ENCODE peak calls at places on chromosome 2, in nine cellular contexts. One of them, this sample, is unnamed.

GRCh38 chr2:603869-604268 is 73.3 kb downstream of the TMEM18 start:
- DNase-seq in WERI-Rb-1: no peak
- DNase-seq in neural progenitor cell: no peak
- DNase-seq in HTR-8/SVneo: no peak
- DNase-seq in cardiac muscle cell: no peak
- DNase-seq in T1000: no peak
- DNase-seq in T-helper 9 cell: no peak
- DNase-seq in NCI-H460: no peak
- DNase-seq in KG1: no peak
- DNase-seq in this sample: no peak

GRCh38 chr2:217162533-217162932 is 302.7 kb upstream of the TNP1 start:
- DNase-seq in cardiac muscle cell: no peak
- DNase-seq in T1000: peak; percentile 42
- DNase-seq in HTR-8/SVneo: peak; percentile 43
- DNase-seq in KG1: no peak
- DNase-seq in NCI-H460: peak; percentile 32
- DNase-seq in WERI-Rb-1: no peak
- DNase-seq in T-helper 9 cell: no peak
- DNase-seq in neural progenitor cell: peak; percentile 19
- DNase-seq in this sample: peak; percentile 43

GRCh38 chr2:163736433-163737168 is 793 bp upstream of the FIGN start:
- DNase-seq in KG1: no peak
- DNase-seq in NCI-H460: no peak
- DNase-seq in T1000: peak; percentile 45
- DNase-seq in WERI-Rb-1: peak; percentile 78
- DNase-seq in T-helper 9 cell: no peak
- DNase-seq in neural progenitor cell: peak; percentile 92
- DNase-seq in cardiac muscle cell: peak; percentile 79
- DNase-seq in HTR-8/SVneo: peak; percentile 55
- DNase-seq in this sample: no peak

GRCh38 chr2:179677148-179677688 is 184.2 kb downstream of the ZNF385B start:
- DNase-seq in WERI-Rb-1: no peak
- DNase-seq in HTR-8/SVneo: no peak
- DNase-seq in NCI-H460: no peak
- DNase-seq in KG1: no peak
- DNase-seq in cardiac muscle cell: peak; percentile 48
- DNase-seq in T1000: no peak
- DNase-seq in neural progenitor cell: no peak
- DNase-seq in T-helper 9 cell: no peak
- DNase-seq in this sample: no peak

GRCh38 chr2:69221960-69222751 is 164.9 kb downstream of the GFPT1 start:
- DNase-seq in HTR-8/SVneo: no peak
- DNase-seq in cardiac muscle cell: no peak
- DNase-seq in T1000: peak; percentile 23
- DNase-seq in NCI-H460: no peak
- DNase-seq in neural progenitor cell: no peak
- DNase-seq in WERI-Rb-1: no peak
- DNase-seq in KG1: no peak
- DNase-seq in T-helper 9 cell: no peak
- DNase-seq in this sample: no peak

GRCh38 chr2:35522434-35522833 is 833.1 kb upstream of the CRIM1 start:
- DNase-seq in WERI-Rb-1: no peak
- DNase-seq in cardiac muscle cell: no peak
- DNase-seq in T1000: no peak
- DNase-seq in T-helper 9 cell: no peak
- DNase-seq in KG1: no peak
- DNase-seq in HTR-8/SVneo: no peak
- DNase-seq in NCI-H460: no peak
- DNase-seq in neural progenitor cell: peak; percentile 29
- DNase-seq in this sample: no peak

GRCh38 chr2:10048501-10049171 is 5.3 kb downstream of the KLF11 start:
- DNase-seq in neural progenitor cell: peak; percentile 67
- DNase-seq in HTR-8/SVneo: peak; percentile 62
- DNase-seq in KG1: no peak
- DNase-seq in T1000: no peak
- DNase-seq in cardiac muscle cell: peak; percentile 66
- DNase-seq in NCI-H460: peak; percentile 46
- DNase-seq in T-helper 9 cell: no peak
- DNase-seq in WERI-Rb-1: no peak
- DNase-seq in this sample: peak; percentile 10

GRCh38 chr2:105675841-105676240 is 68.9 kb upstream of the NCK2 start:
- DNase-seq in NCI-H460: no peak
- DNase-seq in WERI-Rb-1: no peak
- DNase-seq in cardiac muscle cell: no peak
- DNase-seq in HTR-8/SVneo: no peak
- DNase-seq in T-helper 9 cell: no peak
- DNase-seq in KG1: no peak
- DNase-seq in T1000: no peak
- DNase-seq in neural progenitor cell: peak; percentile 37
- DNase-seq in this sample: no peak

GRCh38 chr2:201532686-201533304 is 81.3 kb downstream of the STRADB start:
- DNase-seq in cardiac muscle cell: no peak
- DNase-seq in T1000: peak; percentile 49
- DNase-seq in T-helper 9 cell: no peak
- DNase-seq in WERI-Rb-1: no peak
- DNase-seq in neural progenitor cell: no peak
- DNase-seq in HTR-8/SVneo: peak; percentile 26
- DNase-seq in KG1: no peak
- DNase-seq in NCI-H460: no peak
- DNase-seq in this sample: peak; percentile 90

GRCh38 chr2:173545364-173545734 is 190.7 kb downstream of the CDCA7 start:
- DNase-seq in cardiac muscle cell: no peak
- DNase-seq in NCI-H460: no peak
- DNase-seq in T1000: no peak
- DNase-seq in WERI-Rb-1: no peak
- DNase-seq in T-helper 9 cell: no peak
- DNase-seq in KG1: no peak
- DNase-seq in neural progenitor cell: no peak
- DNase-seq in HTR-8/SVneo: no peak
- DNase-seq in this sample: no peak

GRCh38 chr2:72999729-73000725 is 71.5 kb downstream of the SFXN5 start:
- DNase-seq in T-helper 9 cell: no peak
- DNase-seq in neural progenitor cell: no peak
- DNase-seq in cardiac muscle cell: no peak
- DNase-seq in T1000: peak; percentile 25
- DNase-seq in HTR-8/SVneo: peak; percentile 28
- DNase-seq in WERI-Rb-1: no peak
- DNase-seq in KG1: no peak
- DNase-seq in NCI-H460: no peak
- DNase-seq in this sample: no peak

GRCh38 chr2:165794520-165794882 is 454 bp upstream of the GALNT3 start:
- DNase-seq in HTR-8/SVneo: peak; percentile 27
- DNase-seq in NCI-H460: no peak
- DNase-seq in cardiac muscle cell: peak; percentile 12
- DNase-seq in neural progenitor cell: peak; percentile 42
- DNase-seq in KG1: peak; percentile 81
- DNase-seq in WERI-Rb-1: no peak
- DNase-seq in T-helper 9 cell: peak; percentile 9
- DNase-seq in T1000: no peak
- DNase-seq in this sample: peak; percentile 6

GRCh38 chr2:190366248-190366753 is 22.9 kb downstream of the INPP1 start:
- DNase-seq in KG1: no peak
- DNase-seq in NCI-H460: no peak
- DNase-seq in WERI-Rb-1: no peak
- DNase-seq in HTR-8/SVneo: no peak
- DNase-seq in neural progenitor cell: no peak
- DNase-seq in cardiac muscle cell: no peak
- DNase-seq in T1000: no peak
- DNase-seq in T-helper 9 cell: no peak
- DNase-seq in this sample: no peak

GRCh38 chr2:383888-384287 is 96.0 kb upstream of the ALKAL2 start:
- DNase-seq in KG1: no peak
- DNase-seq in WERI-Rb-1: no peak
- DNase-seq in T1000: no peak
- DNase-seq in T-helper 9 cell: no peak
- DNase-seq in HTR-8/SVneo: no peak
- DNase-seq in neural progenitor cell: no peak
- DNase-seq in cardiac muscle cell: no peak
- DNase-seq in NCI-H460: peak; percentile 26
- DNase-seq in this sample: peak; percentile 27

GRCh38 chr2:216879727-216880508 is 20.1 kb upstream of the TNP1 start:
- DNase-seq in cardiac muscle cell: no peak
- DNase-seq in T1000: no peak
- DNase-seq in WERI-Rb-1: no peak
- DNase-seq in KG1: no peak
- DNase-seq in T-helper 9 cell: no peak
- DNase-seq in neural progenitor cell: no peak
- DNase-seq in NCI-H460: no peak
- DNase-seq in HTR-8/SVneo: no peak
- DNase-seq in this sample: no peak

GRCh38 chr2:88690591-88691338 is 708 bp upstream of the RPIA start:
- DNase-seq in T-helper 9 cell: peak; percentile 23
- DNase-seq in WERI-Rb-1: peak; percentile 34
- DNase-seq in KG1: no peak
- DNase-seq in HTR-8/SVneo: no peak
- DNase-seq in NCI-H460: peak; percentile 0
- DNase-seq in neural progenitor cell: no peak
- DNase-seq in cardiac muscle cell: no peak
- DNase-seq in T1000: no peak
- DNase-seq in this sample: peak; percentile 19

GRCh38 chr2:104563398-104564024 is 290.4 kb upstream of the POU3F3 start:
- DNase-seq in NCI-H460: no peak
- DNase-seq in cardiac muscle cell: no peak
- DNase-seq in T-helper 9 cell: no peak
- DNase-seq in HTR-8/SVneo: no peak
- DNase-seq in KG1: no peak
- DNase-seq in neural progenitor cell: no peak
- DNase-seq in WERI-Rb-1: no peak
- DNase-seq in T1000: no peak
- DNase-seq in this sample: no peak

GRCh38 chr2:20343128-20343527 is 7.5 kb downstream of the PUM2 start:
- DNase-seq in KG1: no peak
- DNase-seq in T1000: no peak
- DNase-seq in HTR-8/SVneo: no peak
- DNase-seq in WERI-Rb-1: no peak
- DNase-seq in T-helper 9 cell: no peak
- DNase-seq in cardiac muscle cell: no peak
- DNase-seq in NCI-H460: no peak
- DNase-seq in neural progenitor cell: no peak
- DNase-seq in this sample: no peak